ENCODE peak calls at places on chromosome 20, in five cellular contexts. T is H1, S is GM12878, F is HepG2, U is K562. A is an unnamed sample.

GRCh38 chr20:23083553-23084220 is 2.4 kb downstream of the CD93 start:
- DNase-seq in T (no peak), S (no peak), F (no peak), U (no peak), A (no peak)

GRCh38 chr20:44017905-44018683 is 103.4 kb downstream of the TOX2 start:
- DNase-seq in T (no peak), S (no peak), F (no peak), U (no peak), A (no peak)

GRCh38 chr20:697826-698225 is 22.2 kb upstream of the SCRT2 start:
- DNase-seq in T (no peak), S (no peak), F (no peak), U (no peak), A (no peak)

GRCh38 chr20:18031888-18032509 is 25.7 kb downstream of the OVOL2 start:
- DNase-seq in T (no peak), S (no peak), F (no peak), U (no peak), A (no peak)

GRCh38 chr20:61933481-61933950 is 132.2 kb downstream of the TAF4 start:
- DNase-seq in T (no peak), S (no peak), F (no peak), U (no peak), A (peak; percentile 8)

GRCh38 chr20:16488086-16488485 is 85.2 kb downstream of the KIF16B start:
- DNase-seq in T (no peak), S (no peak), F (no peak), U (no peak), A (no peak)

GRCh38 chr20:20692587-20692986 is 19.9 kb downstream of the RALGAPA2 start:
- DNase-seq in T (no peak), S (no peak), F (no peak), U (no peak), A (no peak)

GRCh38 chr20:1401431-1401907 is 8.6 kb upstream of the FKBP1A start:
- DNase-seq in T (no peak), S (no peak), F (peak; percentile 47), U (no peak), A (no peak)

GRCh38 chr20:40563296-40563950 is 125.6 kb downstream of the MAFB start:
- DNase-seq in T (no peak), S (no peak), F (no peak), U (peak; percentile 34), A (no peak)

GRCh38 chr20:46023999-46024398 is 5.0 kb upstream of the SLC12A5 start:
- DNase-seq in T (no peak), S (no peak), F (no peak), U (no peak), A (no peak)

GRCh38 chr20:33515569-33516216 is 25.8 kb downstream of the CBFA2T2 start:
- DNase-seq in T (no peak), S (no peak), F (peak; percentile 27), U (no peak), A (no peak)

GRCh38 chr20:6395695-6396094 is 272.9 kb upstream of the FERMT1 start:
- DNase-seq in T (no peak), S (no peak), F (no peak), U (no peak), A (no peak)

DNA sequence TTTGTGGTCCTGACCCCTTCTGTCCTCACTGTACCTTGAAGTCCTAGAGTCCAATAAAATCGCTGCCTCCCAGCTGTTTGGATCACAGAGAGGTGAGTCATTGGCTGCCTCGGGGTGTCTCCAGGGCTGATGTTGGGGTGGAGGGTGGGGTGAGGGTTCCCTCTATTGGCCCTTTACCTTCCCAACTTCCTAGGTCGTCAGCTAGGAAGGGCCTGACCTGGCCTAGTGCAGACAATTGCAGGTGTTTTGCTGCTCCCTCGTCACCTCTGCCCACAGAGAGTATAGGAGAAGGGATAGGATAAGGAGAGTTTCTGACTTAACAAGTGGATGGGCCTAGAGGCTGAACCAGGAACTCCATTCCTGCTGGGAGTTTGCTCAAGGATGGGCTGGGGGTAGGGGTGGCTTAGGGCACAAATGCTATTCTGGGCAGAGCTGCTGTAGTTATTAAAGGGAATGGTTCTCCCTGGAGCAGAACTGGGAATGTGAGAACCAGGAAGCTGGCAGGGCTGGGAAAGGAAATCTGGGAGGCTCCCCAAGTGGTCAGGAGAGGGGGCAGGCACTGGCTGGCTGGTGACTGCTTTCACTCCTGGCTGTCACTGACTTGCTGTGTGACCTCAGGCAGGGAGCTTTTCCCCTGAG is 1.4 kb downstream of the TP53INP2 start:
- DNase-seq in T (no peak), S (no peak), F (peak; percentile 73), U (peak; percentile 39), A (peak; percentile 30)
- TF ChIP-seq ATF2 in T (no peak), S (no peak), F (no peak), U (no peak), A (no peak)

GRCh38 chr20:47785900-47786762 is 850 bp upstream of the SULF2 start:
- DNase-seq in T (peak; percentile 75), S (no peak), F (peak; percentile 82), U (peak; percentile 46), A (peak; percentile 63)
- TF ChIP-seq ATF2 in T (no peak), S (no peak), F (no peak), U (no peak), A (no peak)

GRCh38 chr20:59611286-59611685 is 6.9 kb downstream of the PHACTR3 start:
- DNase-seq in T (no peak), S (no peak), F (no peak), U (no peak), A (no peak)

GRCh38 chr20:59608396-59608795 is 4.1 kb downstream of the PHACTR3 start:
- DNase-seq in T (no peak), S (no peak), F (no peak), U (no peak), A (no peak)

GRCh38 chr20:59605691-59606364 is 1.5 kb downstream of the PHACTR3 start:
- DNase-seq in T (no peak), S (no peak), F (no peak), U (no peak), A (no peak)

GRCh38 chr20:59606566-59606965 is 2.2 kb downstream of the PHACTR3 start:
- DNase-seq in T (no peak), S (no peak), F (no peak), U (no peak), A (no peak)

DNA sequence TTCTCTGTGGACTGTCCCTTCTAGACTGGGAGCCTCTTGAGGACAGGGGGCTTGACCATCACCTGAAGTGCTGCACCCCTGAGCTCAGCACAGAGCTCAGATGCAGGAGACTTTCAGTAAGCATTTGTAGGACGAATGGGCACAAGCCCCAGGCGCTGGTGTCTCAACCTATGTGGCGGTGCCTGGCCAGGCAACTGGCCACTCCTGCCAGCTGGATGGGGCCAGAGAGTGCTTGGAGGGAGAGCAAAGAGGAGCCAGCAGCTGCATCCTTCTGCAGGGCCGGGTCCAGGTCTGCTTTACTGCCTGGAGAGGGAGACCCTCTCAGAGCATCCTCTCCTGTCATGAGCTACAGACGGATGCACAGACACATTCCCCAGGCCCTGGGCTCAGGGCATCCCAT is 4.5 kb downstream of the PHACTR3 start:
- DNase-seq in T (no peak), S (no peak), F (no peak), U (no peak), A (no peak)
- TF ChIP-seq ATF2 in T (no peak), S (no peak), F (no peak), U (no peak), A (no peak)

DNA sequence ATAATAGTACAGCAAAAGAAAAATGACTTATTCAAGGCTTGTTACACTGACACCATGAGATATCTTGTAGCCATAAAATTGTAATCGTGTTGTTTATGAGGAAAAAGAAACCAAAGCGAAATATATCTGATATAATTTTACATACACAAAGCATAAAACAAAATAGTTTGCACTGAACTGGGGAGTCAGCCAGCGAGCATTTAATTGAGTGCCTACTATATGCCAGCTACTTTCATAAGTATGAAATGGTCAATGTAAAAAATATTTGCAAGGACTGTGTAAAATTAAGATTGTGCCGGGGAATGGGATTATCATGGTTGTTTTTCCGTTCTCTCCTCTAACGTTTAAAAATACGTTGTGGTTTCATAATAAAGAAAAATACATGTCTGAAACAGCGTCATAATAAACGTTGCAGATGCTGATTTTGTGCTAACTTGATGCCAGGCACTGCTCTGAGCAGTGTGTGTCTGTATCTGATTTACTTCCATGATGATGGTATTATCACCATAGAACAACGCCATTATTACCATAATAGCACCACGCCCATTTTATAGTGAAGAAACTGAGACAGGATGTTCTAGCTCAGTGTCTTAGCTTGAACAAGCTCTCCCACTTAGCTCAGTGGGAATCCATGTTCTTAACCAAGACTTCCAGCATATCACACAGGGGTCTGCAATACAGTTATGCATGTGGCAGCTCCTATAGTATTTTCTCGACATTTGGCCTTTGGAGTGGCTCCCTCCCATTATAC is 144.6 kb downstream of the BCAS1 start:
- DNase-seq in T (no peak), S (no peak), F (no peak), U (no peak), A (no peak)
- TF ChIP-seq ATF2 in T (no peak), S (no peak), F (no peak), U (no peak), A (no peak)

GRCh38 chr20:53399131-53399530 is 194.5 kb downstream of the ZNF217 start:
- DNase-seq in T (no peak), S (no peak), F (no peak), U (no peak), A (no peak)

GRCh38 chr20:53395188-53395923 is 198.3 kb downstream of the ZNF217 start:
- DNase-seq in T (no peak), S (no peak), F (no peak), U (no peak), A (no peak)

GRCh38 chr20:53402233-53403005 is 191.2 kb downstream of the ZNF217 start:
- DNase-seq in T (no peak), S (no peak), F (no peak), U (no peak), A (no peak)

GRCh38 chr20:53403029-53403428 is 190.6 kb downstream of the ZNF217 start:
- DNase-seq in T (no peak), S (no peak), F (no peak), U (no peak), A (no peak)

GRCh38 chr20:53399592-53400335 is 193.9 kb downstream of the ZNF217 start:
- DNase-seq in T (no peak), S (no peak), F (no peak), U (no peak), A (no peak)
- TF ChIP-seq ATF2 in T (no peak), S (no peak), F (no peak), U (no peak), A (no peak)

A was measured in WTC11.